ENCODE peak calls at places on chromosomes 2 and 18, in eight cellular contexts. Q, O, L, G, X, A, H and Y are unnamed samples.

GRCh38 chr2:68248806-68249205 is 3.5 kb downstream of the PPP3R1 start:
- DNase-seq in O (no peak), A (no peak), G (no peak), L (no peak), X (no peak), H (no peak), Q (no peak), Y (no peak)

GRCh38 chr2:2836343-2837070 is 505.4 kb upstream of the MYT1L start:
- DNase-seq in X (no peak), L (no peak), O (no peak), H (no peak), G (no peak), Q (no peak), A (no peak), Y (no peak)

GRCh38 chr2:38925982-38926381 is 36.3 kb downstream of the ARHGEF33 start:
- DNase-seq in Q (no peak), G (no peak), A (no peak), H (no peak), X (no peak), O (no peak), L (no peak), Y (no peak)

GRCh38 chr2:148978736-148979135 is 59.8 kb upstream of the LYPD6B start:
- DNase-seq in L (peak), A (no peak), G (no peak), X (no peak), Q (no peak), H (no peak), O (no peak), Y (no peak)

GRCh38 chr2:99852376-99852934 is 289.9 kb downstream of the AFF3 start:
- DNase-seq in O (peak), X (no peak), Q (no peak), A (no peak), H (no peak), L (no peak), G (no peak), Y (no peak)

GRCh38 chr2:166106431-166107015 is 21.3 kb downstream of the SCN1A start:
- DNase-seq in Q (no peak), L (peak), G (no peak), H (no peak), X (no peak), A (no peak), O (peak), Y (no peak)

GRCh38 chr2:144078091-144078490 is 441.8 kb downstream of the ZEB2 start:
- DNase-seq in H (no peak), G (no peak), A (peak), Q (no peak), O (peak), L (no peak), X (no peak), Y (no peak)

GRCh38 chr2:45930396-45930792 is 278.9 kb downstream of the PRKCE start:
- DNase-seq in X (no peak), H (no peak), Q (no peak), A (no peak), G (no peak), L (peak), O (peak), Y (no peak)

GRCh38 chr2:28325567-28326468 is 66.8 kb upstream of the FOSL2 start:
- DNase-seq in L (no peak), Q (no peak), X (no peak), O (peak), A (no peak), G (no peak), H (no peak), Y (no peak)

GRCh38 chr18:32937007-32937540 is 164.3 kb upstream of the KLHL14 start:
- DNase-seq in L (peak), O (no peak), H (no peak), A (no peak), Q (no peak), X (no peak), G (no peak), Y (no peak)

GRCh38 chr18:40752336-40752735 is 1202.7 kb upstream of the PIK3C3 start:
- DNase-seq in O (no peak), A (no peak), Q (no peak), L (no peak), H (no peak), G (no peak), X (no peak), Y (no peak)

GRCh38 chr2:1607971-1608688 is 136.2 kb downstream of the PXDN start:
- DNase-seq in O (no peak), L (no peak), Q (no peak), A (no peak), X (no peak), G (no peak), H (no peak), Y (no peak)

GRCh38 chr2:184154438-184154837 is 443.9 kb upstream of the ZNF804A start:
- DNase-seq in Q (no peak), H (no peak), G (no peak), O (peak), X (no peak), L (peak), A (no peak), Y (no peak)

GRCh38 chr2:232444409-232445148 is 11.4 kb upstream of the ALPI start:
- DNase-seq in H (peak), L (peak), O (peak), A (no peak), G (peak), Q (peak), X (peak), Y (peak)

GRCh38 chr2:77161009-77161408 is 361.2 kb downstream of the LRRTM4 start:
- DNase-seq in Q (no peak), X (no peak), G (no peak), L (peak), O (no peak), H (no peak), A (no peak), Y (no peak)

GRCh38 chr2:226151157-226151556 is 648.5 kb downstream of the IRS1 start:
- DNase-seq in L (peak), A (no peak), O (peak), H (no peak), G (no peak), X (peak), Q (no peak), Y (no peak)

GRCh38 chr2:48249631-48250473 is 280.1 kb upstream of the STON1 start:
- DNase-seq in L (peak), X (no peak), G (no peak), O (peak), H (no peak), A (no peak), Q (no peak), Y (no peak)

GRCh38 chr2:11710210-11710609 is 36.2 kb upstream of the LPIN1 start:
- DNase-seq in G (no peak), X (no peak), A (no peak), O (no peak), H (no peak), Q (no peak), L (peak), Y (no peak)

GRCh38 chr2:647691-648231 is 29.4 kb downstream of the TMEM18 start:
- DNase-seq in H (no peak), Q (no peak), A (no peak), G (no peak), X (no peak), O (no peak), L (no peak), Y (no peak)

GRCh38 chr2:38074047-38074774 is 1.7 kb downstream of the CYP1B1 start:
- DNase-seq in G (no peak), X (no peak), L (peak), H (no peak), O (no peak), Q (no peak), A (no peak), Y (no peak)

GRCh38 chr2:194090251-194090905 is 1566.6 kb upstream of the SLC39A10 start:
- DNase-seq in Q (no peak), X (no peak), H (no peak), O (no peak), L (no peak), G (no peak), A (no peak), Y (no peak)

GRCh38 chr2:5666798-5667197 is 25.4 kb upstream of the SOX11 start:
- DNase-seq in H (no peak), A (no peak), G (no peak), Q (no peak), L (no peak), O (no peak), X (no peak), Y (no peak)

GRCh38 chr2:226477221-226478120 is 322.1 kb downstream of the IRS1 start:
- DNase-seq in A (peak), X (no peak), G (no peak), H (no peak), L (no peak), Q (no peak), O (no peak), Y (no peak)

GRCh38 chr18:74529811-74530583 is 4.3 kb upstream of the CNDP1 start:
- DNase-seq in L (no peak), X (no peak), G (no peak), H (no peak), A (no peak), Q (no peak), O (no peak), Y (peak)

GRCh38 chr2:73987109-73987947 is 2.6 kb downstream of the TET3 start:
- DNase-seq in L (peak), Q (peak), H (no peak), X (no peak), G (peak), A (peak), O (no peak), Y (peak)

GRCh38 chr2:184540246-184540789 is 58.0 kb upstream of the ZNF804A start:
- DNase-seq in G (no peak), L (no peak), Q (no peak), X (no peak), H (no peak), O (no peak), A (no peak), Y (no peak)

GRCh38 chr2:224220581-224221255 is 181.2 kb downstream of the FAM124B start:
- DNase-seq in A (no peak), L (peak), X (no peak), H (no peak), O (no peak), Q (no peak), G (no peak), Y (no peak)

GRCh38 chr18:46574740-46575108 is 82.3 kb downstream of the LOXHD1 start:
- DNase-seq in Q (no peak), L (no peak), O (no peak), A (no peak), X (no peak), H (no peak), G (no peak), Y (no peak)

GRCh38 chr2:9099341-9099751 is 95.9 kb upstream of the MBOAT2 start:
- DNase-seq in A (no peak), L (peak), H (peak), X (no peak), G (no peak), Q (no peak), O (no peak), Y (no peak)